ENCODE peak calls at places on chromosome 5, in five cellular contexts. Z is omental fat pad; G is activated T-cell treated with anti-CD3 and anti-CD28 coated beads, Interleukin-2, amount 50 U/mL, for 24 hours; W is NCI-H1694 treated with DMSO at 0.1 percent for 48 hours; O is H54. U is an unnamed sample.

GRCh38 chr5:56025303-56025885 is 30.6 kb upstream of the IL6ST start:
- DNase-seq in Z (no peak), G (no peak), W (no peak), O (no peak), U (no peak)

GRCh38 chr5:72378636-72379289 is 58.6 kb downstream of the PTCD2 start:
- DNase-seq in Z (peak), G (no peak), W (peak), O (peak), U (no peak)

GRCh38 chr5:89343666-89344065 is 460.7 kb upstream of the MEF2C start:
- DNase-seq in Z (no peak), G (no peak), W (no peak), O (no peak), U (no peak)

GRCh38 chr5:39158127-39158593 is 61.2 kb downstream of the FYB1 start:
- DNase-seq in Z (no peak), G (no peak), W (no peak), O (no peak), U (no peak)

GRCh38 chr5:120734033-120734432 is 269.9 kb downstream of the PRR16 start:
- DNase-seq in Z (no peak), G (no peak), W (no peak), O (no peak), U (no peak)

GRCh38 chr5:31986101-31986500 is 188.0 kb downstream of the GOLPH3 start:
- DNase-seq in Z (no peak), G (no peak), W (no peak), O (no peak), U (no peak)

GRCh38 chr5:1386274-1386717 is 41.4 kb upstream of the CLPTM1L start:
- DNase-seq in Z (no peak), G (peak), W (peak), O (peak), U (no peak)

GRCh38 chr5:79119486-79119885 is 7.9 kb downstream of the BHMT start:
- DNase-seq in Z (no peak), G (no peak), W (no peak), O (no peak), U (no peak)

GRCh38 chr5:15525679-15526275 is 25.8 kb downstream of the FBXL7 start:
- DNase-seq in Z (no peak), G (no peak), W (no peak), O (peak), U (no peak)

GRCh38 chr5:65086234-65086886 is 317.6 kb downstream of the CWC27 start:
- DNase-seq in Z (no peak), G (no peak), W (no peak), O (no peak), U (no peak)

GRCh38 chr5:448061-448765 is 5.2 kb downstream of the EXOC3 start:
- DNase-seq in Z (no peak), G (peak), W (no peak), O (no peak), U (peak)

GRCh38 chr5:129857124-129857523 is 47.1 kb upstream of the CHSY3 start:
- DNase-seq in Z (no peak), G (no peak), W (no peak), O (no peak), U (no peak)

GRCh38 chr5:89372176-89372575 is 489.2 kb upstream of the MEF2C start:
- DNase-seq in Z (no peak), G (no peak), W (no peak), O (no peak), U (no peak)

GRCh38 chr5:102715405-102715804 is 39.7 kb upstream of the PAM start:
- DNase-seq in Z (no peak), G (no peak), W (no peak), O (peak), U (no peak)

GRCh38 chr5:61632064-61632463 is 300.0 kb downstream of the ZSWIM6 start:
- DNase-seq in Z (no peak), G (no peak), W (no peak), O (no peak), U (no peak)

GRCh38 chr5:157915638-157916037 is 56.7 kb upstream of the CLINT1 start:
- DNase-seq in Z (no peak), G (no peak), W (no peak), O (no peak), U (peak)

GRCh38 chr5:56116599-56117131 is 116.5 kb downstream of the ANKRD55 start:
- DNase-seq in Z (no peak), G (no peak), W (no peak), O (no peak), U (no peak)

GRCh38 chr5:154191467-154192261 is 1.1 kb downstream of the GALNT10 start:
- DNase-seq in Z (no peak), G (peak), W (no peak), O (no peak), U (no peak)

GRCh38 chr5:113264061-113264460 is 170.7 kb downstream of the TSSK1B start:
- DNase-seq in Z (no peak), G (no peak), W (no peak), O (no peak), U (no peak)

U was measured in ascending aorta.